ENCODE peak calls at places on chromosome 1, in four cellular contexts. I is K562, U is GM12878, W is IMR-90. C is an unnamed sample.

GRCh38 chr1:1894354-1895049 is 3.6 kb upstream of the GNB1 start:
- DNase-seq in I (no peak), U (no peak), W (no peak), C (no peak)

GRCh38 chr1:29599826-29600225 is 363.5 kb downstream of the PTPRU start:
- DNase-seq in I (no peak), U (no peak), W (no peak), C (no peak)

GRCh38 chr1:235160395-235160964 is 570 bp downstream of the RBM34 start:
- DNase-seq in I (no peak), U (no peak), W (peak; percentile 64), C (no peak)

GRCh38 chr1:85862456-85862855 is 154.2 kb upstream of the ZNHIT6 start:
- DNase-seq in I (no peak), U (no peak), W (peak; percentile 71), C (no peak)

GRCh38 chr1:152902676-152903075 is 5.7 kb upstream of the IVL start:
- DNase-seq in I (no peak), U (no peak), W (no peak), C (no peak)

GRCh38 chr1:76337777-76338176 is 263.2 kb downstream of the ST6GALNAC3 start:
- DNase-seq in I (no peak), U (no peak), W (no peak), C (no peak)

GRCh38 chr1:209045326-209046057 is 538.0 kb upstream of the CAMK1G start:
- DNase-seq in I (no peak), U (no peak), W (no peak), C (no peak)

GRCh38 chr1:87328121-87329050 is at the start of gene LMO4:
- DNase-seq in I (peak; percentile 84), U (peak; percentile 81), W (peak; percentile 98), C (peak; percentile 97)

GRCh38 chr1:23174383-23175110 is 5.9 kb upstream of the LUZP1 start:
- DNase-seq in I (no peak), U (no peak), W (no peak), C (no peak)

GRCh38 chr1:206655471-206655882 is 20.1 kb downstream of the DYRK3 start:
- DNase-seq in I (no peak), U (no peak), W (no peak), C (peak; percentile 30)

GRCh38 chr1:59678809-59679228 is 135.9 kb upstream of the HOOK1 start:
- DNase-seq in I (peak; percentile 10), U (no peak), W (peak; percentile 98), C (peak; percentile 93)

GRCh38 chr1:154935749-154936415 is 637 bp downstream of the PMVK start:
- DNase-seq in I (no peak), U (no peak), W (no peak), C (no peak)

GRCh38 chr1:71193153-71193552 is 112.3 kb upstream of the ZRANB2 start:
- DNase-seq in I (no peak), U (no peak), W (peak; percentile 14), C (no peak)

GRCh38 chr1:66564250-66564649 is 30.3 kb downstream of the SGIP1 start:
- DNase-seq in I (no peak), U (no peak), W (peak; percentile 99), C (peak; percentile 97)

GRCh38 chr1:223234164-223234501 is 91.1 kb upstream of the TLR5 start:
- DNase-seq in I (no peak), U (no peak), W (no peak), C (peak; percentile 24)
- H3K27ac ChIP-seq in I (peak overlapping the region; percentile 90), U (no peak overlapping the region), W (peak overlapping the region; percentile 7), C (peak overlapping the region; percentile 47)

DNA sequence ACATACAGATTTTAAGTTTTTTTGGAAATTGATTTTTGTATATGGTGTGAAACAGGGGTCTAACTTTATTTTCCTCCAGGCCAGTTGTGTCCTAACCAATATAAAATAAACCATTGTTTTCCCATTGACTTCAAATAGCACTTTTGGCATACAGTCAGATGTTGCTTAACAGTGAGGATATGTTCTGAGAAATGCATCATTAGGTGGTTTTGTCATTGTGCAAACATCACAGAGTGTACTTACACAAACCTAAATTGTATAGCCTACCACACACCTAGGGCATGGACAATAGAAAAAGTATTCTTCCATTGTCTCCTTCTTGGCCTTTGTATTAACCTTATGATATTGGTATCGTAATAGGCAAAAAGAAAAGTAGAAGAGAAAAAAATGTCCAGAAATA is 37.4 kb upstream of the DISP1 start:
- DNase-seq in I (no peak), U (no peak), W (peak; percentile 17), C (no peak)
- TF ChIP-seq FOS in I (no peak), U (no peak), W (no peak), C (no peak)

GRCh38 chr1:202015677-202015952 is 5.2 kb downstream of the ELF3 start:
- DNase-seq in I (no peak), U (no peak), W (no peak), C (no peak)

GRCh38 chr1:202018226-202018475 is 7.8 kb downstream of the ELF3 start:
- DNase-seq in I (no peak), U (no peak), W (no peak), C (no peak)

GRCh38 chr1:202017385-202018225 is 7.2 kb downstream of the ELF3 start:
- DNase-seq in I (peak; percentile 65), U (no peak), W (no peak), C (no peak)

GRCh38 chr1:202016022-202016624 is 5.7 kb downstream of the ELF3 start:
- DNase-seq in I (no peak), U (no peak), W (peak; percentile 78), C (no peak)

GRCh38 chr1:202016717-202017384 is 6.5 kb downstream of the ELF3 start:
- DNase-seq in I (no peak), U (no peak), W (no peak), C (no peak)
- H3K27ac ChIP-seq in I (no peak overlapping the region), U (no peak overlapping the region), W (peak overlapping the region; percentile 5), C (no peak overlapping the region)

DNA sequence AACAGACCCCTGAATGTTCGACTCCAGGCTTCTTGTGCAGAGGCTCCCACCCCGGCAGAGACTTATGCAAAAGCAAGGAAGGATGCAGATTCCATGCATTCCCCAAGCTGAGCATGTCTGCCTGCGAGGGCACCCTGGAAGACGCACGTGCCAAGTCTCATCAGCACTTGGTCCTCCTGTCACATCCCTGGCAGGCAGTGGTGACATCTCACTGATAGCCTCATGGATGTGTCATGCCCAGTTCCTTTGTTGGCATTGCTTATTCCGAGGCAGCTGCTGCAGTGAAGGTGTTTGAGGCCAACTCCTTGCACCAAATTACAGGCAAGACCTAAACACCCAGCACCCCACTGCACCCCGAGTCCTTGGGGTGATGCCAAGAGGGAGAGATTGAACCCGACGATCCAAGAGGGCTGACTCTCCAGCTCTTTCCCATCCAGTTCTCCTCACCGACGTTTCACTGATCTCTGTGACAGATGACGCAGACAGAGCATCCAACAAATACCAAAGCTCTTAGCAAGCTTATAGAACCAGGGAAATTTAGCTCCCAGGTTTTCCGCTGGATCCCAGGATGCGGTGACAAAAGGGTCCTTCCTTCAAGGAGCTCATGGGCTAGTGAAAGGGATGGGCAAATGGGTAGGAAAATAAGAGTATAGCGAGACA is 611.1 kb downstream of the AJAP1 start:
- DNase-seq in I (no peak), U (no peak), W (no peak), C (no peak)
- TF ChIP-seq FOS in I (no peak), U (no peak), W (no peak), C (no peak)

DNA sequence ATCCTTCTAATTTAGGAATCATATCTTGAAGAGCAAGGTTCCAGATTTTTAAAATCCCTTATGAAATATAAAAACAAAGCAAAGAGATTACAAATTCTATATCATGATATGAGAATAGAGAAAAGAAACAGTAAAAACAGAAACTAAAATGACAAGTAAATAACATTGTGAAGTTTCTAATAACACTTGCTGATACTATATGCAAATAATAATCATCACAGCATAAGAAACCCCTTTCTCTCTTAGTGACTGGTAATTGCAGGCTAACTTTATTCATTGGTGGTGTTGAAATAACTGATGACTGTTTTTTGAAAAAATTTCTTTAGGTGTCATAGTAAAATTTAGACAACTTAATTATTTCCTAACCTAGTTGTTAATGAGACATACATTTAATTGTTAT is 281.6 kb downstream of the PLA2G4A start:
- DNase-seq in I (no peak), U (no peak), W (no peak), C (no peak)
- H3K27ac ChIP-seq in I (no peak overlapping the region), U (no peak overlapping the region), W (no peak overlapping the region), C (no peak overlapping the region)

GRCh38 chr1:110785612-110786011 is 87.3 kb upstream of the CD53 start:
- DNase-seq in I (no peak), U (no peak), W (no peak), C (no peak)

GRCh38 chr1:110785055-110785454 is 87.9 kb upstream of the CD53 start:
- DNase-seq in I (no peak), U (no peak), W (no peak), C (no peak)

GRCh38 chr1:110786802-110787327 is 86.1 kb upstream of the CD53 start:
- DNase-seq in I (no peak), U (no peak), W (no peak), C (no peak)

GRCh38 chr1:110783292-110783918 is 89.5 kb upstream of the CD53 start:
- DNase-seq in I (peak; percentile 74), U (no peak), W (peak; percentile 50), C (peak; percentile 47)

GRCh38 chr1:110787328-110788071 is 85.4 kb upstream of the CD53 start:
- DNase-seq in I (no peak), U (peak; percentile 76), W (no peak), C (no peak)
- TF ChIP-seq FOS in I (no peak), U (no peak), W (no peak), C (no peak)

C was measured in endothelial cell of umbilical vein.